ENCODE peak calls at places on chromosomes 1 and 21, in seven cellular contexts. J is neuronal stem cell, Q is mesendoderm, H is H9, L is IMR-90, A is H1, W is mesenchymal stem cell. C is an unnamed sample.

GRCh38 chr1:20280399-20280798 is 10.3 kb upstream of the VWA5B1 start:
- DNase-seq in H (no peak), L (no peak), A (no peak), Q (no peak), W (no peak), J (no peak), C (no peak)

GRCh38 chr1:175000697-175001187 is 995 bp downstream of the CACYBP start:
- DNase-seq in L (no peak), Q (no peak), W (peak), H (no peak), J (no peak), A (no peak), C (no peak)

GRCh38 chr21:34743831-34744230 is 75.0 kb downstream of the CLIC6 start:
- DNase-seq in Q (no peak), J (no peak), W (no peak), L (peak), H (no peak), A (no peak), C (no peak)

GRCh38 chr1:107183011-107183410 is 42.2 kb downstream of the NTNG1 start:
- DNase-seq in Q (no peak), W (no peak), J (no peak), A (no peak), L (no peak), H (no peak), C (no peak)

GRCh38 chr21:14675774-14676530 is 129.8 kb upstream of the SAMSN1 start:
- DNase-seq in H (no peak), A (no peak), L (no peak), W (no peak), Q (no peak), J (no peak), C (no peak)

GRCh38 chr1:20346433-20346832 is 55.8 kb downstream of the VWA5B1 start:
- DNase-seq in H (no peak), J (no peak), A (no peak), Q (no peak), W (no peak), L (no peak), C (no peak)

GRCh38 chr1:151612506-151613274 is 840 bp downstream of the SNX27 start:
- DNase-seq in W (peak), Q (peak), A (no peak), J (no peak), H (peak), L (no peak), C (no peak)

GRCh38 chr1:164417016-164417704 is 141.8 kb upstream of the PBX1 start:
- DNase-seq in A (no peak), L (no peak), H (no peak), W (no peak), Q (peak), J (no peak), C (no peak)

GRCh38 chr1:211610779-211611556 is 32.0 kb upstream of the SLC30A1 start:
- DNase-seq in J (no peak), W (no peak), L (peak), Q (no peak), A (no peak), H (no peak), C (no peak)

GRCh38 chr1:12598914-12599463 is 19.0 kb downstream of the DHRS3 start:
- DNase-seq in A (no peak), H (no peak), Q (no peak), W (no peak), L (no peak), J (no peak), C (no peak)

GRCh38 chr1:63122051-63122450 is 200.3 kb upstream of the FOXD3 start:
- DNase-seq in H (no peak), Q (no peak), L (no peak), J (no peak), W (no peak), A (no peak), C (no peak)

GRCh38 chr1:31548899-31549806 is 27.2 kb upstream of the TINAGL1 start:
- DNase-seq in A (peak), W (peak), L (peak), Q (peak), J (peak), H (peak), C (peak)

GRCh38 chr1:108199231-108199657 is 899 bp downstream of the SLC25A24 start:
- DNase-seq in J (peak), Q (peak), A (no peak), W (peak), L (peak), H (no peak), C (peak)

GRCh38 chr1:68149110-68149798 is 83.1 kb downstream of the WLS start:
- DNase-seq in A (no peak), W (no peak), J (no peak), L (no peak), H (no peak), Q (no peak), C (no peak)

GRCh38 chr1:21664806-21665588 is 4.2 kb downstream of the RAP1GAP start:
- DNase-seq in H (no peak), Q (no peak), A (no peak), J (no peak), L (no peak), W (no peak), C (no peak)

GRCh38 chr21:42107881-42108553 is 36.9 kb downstream of the UMODL1 start:
- DNase-seq in Q (peak), W (peak), L (peak), A (no peak), J (peak), H (peak), C (peak)

GRCh38 chr1:232183266-232183800 is 446.6 kb downstream of the SIPA1L2 start:
- DNase-seq in Q (no peak), H (no peak), W (no peak), J (no peak), L (no peak), A (no peak), C (no peak)

GRCh38 chr1:197269053-197269452 is 1.0 kb downstream of the CRB1 start:
- DNase-seq in J (no peak), H (no peak), W (no peak), Q (no peak), L (no peak), A (no peak), C (no peak)

GRCh38 chr1:18004257-18004656 is 103.3 kb upstream of the IGSF21 start:
- DNase-seq in J (no peak), H (no peak), A (no peak), W (no peak), L (no peak), Q (no peak), C (no peak)

GRCh38 chr1:208043690-208044089 is 132.8 kb upstream of the CD34 start:
- DNase-seq in L (no peak), W (no peak), Q (no peak), H (no peak), J (no peak), A (no peak), C (no peak)

GRCh38 chr1:154521695-154522094 is 19.5 kb upstream of the SHE start:
- DNase-seq in W (no peak), J (no peak), L (no peak), H (no peak), Q (no peak), A (no peak), C (no peak)

GRCh38 chr1:64319985-64320384 is 116.6 kb downstream of the UBE2U start:
- DNase-seq in W (no peak), H (no peak), J (no peak), L (no peak), A (no peak), Q (no peak), C (no peak)

GRCh38 chr1:236568285-236568894 is 35.9 kb downstream of the HEATR1 start:
- DNase-seq in A (no peak), L (peak), W (peak), H (no peak), Q (peak), J (no peak), C (no peak)

GRCh38 chr1:177567393-177567792 is 396.6 kb downstream of the BRINP2 start:
- DNase-seq in Q (peak), L (peak), A (no peak), J (no peak), H (peak), W (no peak), C (peak)

GRCh38 chr1:203663294-203663693 is 36.7 kb downstream of the ATP2B4 start:
- DNase-seq in J (no peak), W (peak), H (no peak), A (no peak), Q (no peak), L (peak), C (no peak)

GRCh38 chr1:160219062-160219929 is 14.1 kb downstream of the PEA15 start:
- DNase-seq in Q (peak), J (no peak), W (peak), H (peak), A (no peak), L (peak), C (peak)

GRCh38 chr21:33443174-33443573 is 36.6 kb downstream of the TMEM50B start:
- DNase-seq in H (no peak), Q (no peak), L (no peak), J (no peak), W (no peak), A (no peak), C (no peak)

GRCh38 chr1:207890136-207890738 is 20.7 kb downstream of the CD34 start:
- DNase-seq in H (no peak), J (no peak), A (no peak), W (peak), Q (no peak), L (peak), C (peak)

GRCh38 chr1:50348449-50349241 is 74.6 kb downstream of the DMRTA2 start:
- DNase-seq in L (peak), H (peak), J (peak), W (peak), A (peak), Q (peak), C (peak)

GRCh38 chr1:231903586-231904081 is 277.0 kb downstream of the DISC1 start:
- DNase-seq in L (peak), W (no peak), J (no peak), H (no peak), Q (no peak), A (no peak), C (no peak)

GRCh38 chr1:31617917-31618746 is 643 bp downstream of the HCRTR1 start:
- DNase-seq in Q (peak), H (peak), A (peak), J (peak), L (peak), W (peak), C (peak)

GRCh38 chr1:247421074-247421473 is 5.1 kb downstream of the NLRP3 start:
- DNase-seq in H (no peak), A (no peak), Q (no peak), J (no peak), W (no peak), L (no peak), C (no peak)

GRCh38 chr1:71273326-71273725 is 192.5 kb upstream of the ZRANB2 start:
- DNase-seq in W (peak), A (no peak), H (no peak), J (no peak), L (no peak), Q (no peak), C (no peak)

GRCh38 chr1:163055531-163055930 is 13.6 kb upstream of the RGS4 start:
- DNase-seq in L (no peak), W (no peak), H (no peak), Q (peak), A (no peak), J (no peak), C (no peak)

GRCh38 chr21:17987328-17987727 is 168.2 kb upstream of the C21orf91 start:
- DNase-seq in L (no peak), H (no peak), W (no peak), Q (no peak), J (no peak), A (no peak), C (no peak)

GRCh38 chr1:59593798-59594790 is 220.7 kb upstream of the HOOK1 start:
- DNase-seq in A (no peak), J (no peak), H (no peak), W (no peak), L (no peak), Q (no peak), C (no peak)

GRCh38 chr1:1973716-1974642 is 29.6 kb downstream of the CFAP74 start:
- DNase-seq in W (no peak), L (no peak), A (no peak), Q (no peak), J (no peak), H (peak), C (no peak)

GRCh38 chr1:165383067-165383466 is 26.6 kb upstream of the LMX1A start:
- DNase-seq in A (no peak), H (no peak), J (no peak), W (no peak), Q (peak), L (peak), C (no peak)

GRCh38 chr1:169245706-169246105 is 121.9 kb downstream of the NME7 start:
- DNase-seq in A (no peak), H (no peak), J (no peak), W (no peak), L (no peak), Q (no peak), C (no peak)
- H2BK5ac ChIP-seq in A (no peak), H (no peak), J (no peak), W (no peak), L (no peak), Q (no peak), C (no peak)

GRCh38 chr21:16587671-16588379 is 858.0 kb downstream of the USP25 start:
- DNase-seq in J (no peak), W (peak), Q (no peak), A (no peak), L (peak), H (no peak), C (no peak)

GRCh38 chr21:16589046-16589445 is 859.3 kb downstream of the USP25 start:
- DNase-seq in H (no peak), L (no peak), Q (no peak), W (no peak), A (no peak), J (no peak), C (no peak)

GRCh38 chr21:16587141-16587570 is 857.4 kb downstream of the USP25 start:
- DNase-seq in J (no peak), A (no peak), W (no peak), H (peak), L (peak), Q (peak), C (no peak)

GRCh38 chr21:16589499-16589898 is 859.7 kb downstream of the USP25 start:
- DNase-seq in H (no peak), W (no peak), J (no peak), A (no peak), L (no peak), Q (no peak), C (no peak)

GRCh38 chr21:16588433-16588860 is 858.7 kb downstream of the USP25 start:
- DNase-seq in W (peak), Q (peak), J (peak), L (peak), A (no peak), H (peak), C (peak)
- H2BK5ac ChIP-seq in W (no peak), Q (no peak), J (no peak), L (peak), A (no peak), H (no peak), C (no peak)

GRCh38 chr1:61119085-61119484 is 36.7 kb downstream of the NFIA start:
- DNase-seq in A (no peak), H (no peak), W (no peak), Q (no peak), L (no peak), J (no peak), C (no peak)
- H2BK5ac ChIP-seq in A (no peak), H (no peak), W (no peak), Q (no peak), L (no peak), J (no peak), C (no peak)

DNA sequence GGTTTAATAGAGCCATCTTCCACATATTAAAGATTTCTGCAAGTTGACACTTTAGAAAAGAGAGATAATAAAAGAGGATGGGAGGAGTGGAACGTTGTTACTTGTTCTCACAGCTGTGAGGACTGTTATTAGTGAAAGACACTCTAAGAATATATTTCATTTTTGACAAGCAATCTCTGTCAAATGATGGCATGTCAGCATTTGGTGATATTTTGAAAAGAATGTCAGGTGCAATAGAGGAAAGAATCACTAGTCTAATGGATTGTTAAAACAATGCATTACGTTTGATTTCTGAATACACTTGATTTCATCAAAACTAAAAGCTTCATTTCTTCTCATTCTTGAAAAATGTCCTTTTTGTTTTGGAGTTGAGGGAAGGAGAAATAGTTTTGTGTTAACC is 853.4 kb downstream of the PLA2G4A start:
- DNase-seq in H (no peak), J (no peak), L (no peak), W (no peak), Q (no peak), A (no peak), C (no peak)
- H2BK5ac ChIP-seq in H (no peak), J (no peak), L (no peak), W (no peak), Q (no peak), A (no peak), C (no peak)

DNA sequence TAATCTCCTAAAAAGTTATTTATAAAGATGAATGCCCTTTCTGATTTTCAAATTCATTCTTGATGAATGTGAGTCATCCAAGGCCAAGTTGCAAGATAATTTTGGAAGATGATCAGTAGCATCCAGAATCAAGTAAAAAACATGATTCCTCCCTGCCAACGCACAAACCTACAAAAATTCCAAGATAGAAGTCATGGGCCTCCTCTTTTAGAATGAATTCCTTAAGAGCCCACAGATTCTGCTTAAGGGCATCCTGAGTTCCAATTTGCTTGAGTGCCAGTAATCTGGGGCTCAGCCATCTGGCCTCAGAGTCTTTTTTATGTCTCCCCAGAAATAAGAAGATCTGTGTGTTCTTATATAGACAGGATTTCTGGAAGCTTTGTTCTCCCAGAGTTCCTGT is 23.2 kb upstream of the SPATA6 start:
- DNase-seq in A (no peak), J (no peak), H (no peak), W (no peak), L (no peak), Q (no peak), C (no peak)
- H2BK5ac ChIP-seq in A (no peak), J (no peak), H (no peak), W (no peak), L (no peak), Q (no peak), C (no peak)

DNA sequence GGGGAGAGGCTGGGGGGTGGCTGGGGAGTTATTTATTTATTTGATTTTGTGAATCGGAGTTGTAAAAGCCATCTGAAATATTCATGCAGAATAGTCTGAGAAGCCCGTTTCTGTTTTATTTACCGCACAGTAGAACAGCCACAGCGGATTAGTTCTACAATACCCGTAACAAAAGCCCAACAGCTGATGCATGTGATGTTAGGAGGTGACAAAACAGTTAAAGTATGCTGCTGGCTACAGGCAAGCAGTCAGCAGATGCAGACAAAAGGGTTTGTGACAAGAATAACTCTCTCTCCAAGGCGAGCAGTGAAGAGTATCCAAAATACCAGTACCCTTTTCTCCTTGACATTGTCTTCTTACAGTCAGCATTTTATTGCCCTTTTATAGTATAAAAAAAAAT is 42.0 kb downstream of the PROX1 start:
- DNase-seq in H (no peak), A (no peak), W (no peak), L (no peak), Q (peak), J (peak), C (peak)
- H2BK5ac ChIP-seq in H (no peak), A (no peak), W (no peak), L (no peak), Q (no peak), J (no peak), C (no peak)

GRCh38 chr21:44727757-44728156 is 16.4 kb upstream of the TSPEAR start:
- DNase-seq in A (no peak), W (no peak), J (no peak), H (peak), L (no peak), Q (no peak), C (no peak)

GRCh38 chr21:44729336-44730027 is 18.1 kb upstream of the TSPEAR start:
- DNase-seq in L (no peak), H (peak), W (no peak), A (no peak), J (no peak), Q (no peak), C (no peak)

GRCh38 chr21:44730028-44730395 is 18.6 kb upstream of the TSPEAR start:
- DNase-seq in J (no peak), H (no peak), W (no peak), L (no peak), A (peak), Q (no peak), C (no peak)

GRCh38 chr21:44727321-44727720 is 15.9 kb upstream of the TSPEAR start:
- DNase-seq in A (no peak), Q (no peak), H (no peak), J (no peak), W (no peak), L (no peak), C (no peak)

GRCh38 chr21:44728716-44729115 is 17.3 kb upstream of the TSPEAR start:
- DNase-seq in J (no peak), L (no peak), A (no peak), Q (no peak), W (no peak), H (peak), C (no peak)
- H2BK5ac ChIP-seq in J (no peak), L (no peak), A (no peak), Q (no peak), W (no peak), H (no peak), C (no peak)

GRCh38 chr1:171790318-171790717 is 8.9 kb downstream of the METTL13 start:
- DNase-seq in L (no peak), J (no peak), A (no peak), Q (no peak), W (no peak), H (no peak), C (no peak)
- H2BK5ac ChIP-seq in L (no peak), J (no peak), A (no peak), Q (no peak), W (no peak), H (no peak), C (no peak)